ENCODE peak calls at places on chromosomes 11 and 22, in seven cellular contexts. H is mesothelial cell of epicardium; P is pancreas; Z is stimulated activated CD4-positive, alpha-beta T cell treated with anti-CD3 and anti-CD28 coated beads, Interleukin-4, amount 100 ng/mL, for 1 hour; T is stromal cell of bone marrow; Q is erythroblast; J is activated CD4-positive, CD25-positive, alpha-beta regulatory T cell. V is an unnamed sample.

GRCh38 chr11:69545976-69546617 is 64.6 kb downstream of the LINC01488 start:
- DNase-seq in H (no peak), P (no peak), Z (no peak), T (no peak), Q (no peak), J (no peak), V (no peak)

GRCh38 chr22:17106785-17107546 is 14.2 kb downstream of the TMEM121B start:
- DNase-seq in H (no peak), P (no peak), Z (no peak), T (no peak), Q (no peak), J (no peak), V (no peak)

GRCh38 chr11:70364745-70365535 is 33.4 kb upstream of the CTTN start:
- DNase-seq in H (no peak), P (no peak), Z (peak; percentile 51), T (no peak), Q (peak; percentile 16), J (no peak), V (no peak)

GRCh38 chr11:46490576-46491100 is 99.1 kb upstream of the CHRM4 start:
- DNase-seq in H (no peak), P (no peak), Z (no peak), T (no peak), Q (no peak), J (no peak), V (no peak)

GRCh38 chr11:18171377-18172000 is 1.1 kb upstream of the MRGPRX4 start:
- DNase-seq in H (no peak), P (no peak), Z (no peak), T (peak; percentile 0), Q (no peak), J (no peak), V (peak; percentile 11)

GRCh38 chr22:49812838-49813237 is 14.8 kb downstream of the BRD1 start:
- DNase-seq in H (no peak), P (no peak), Z (no peak), T (no peak), Q (no peak), J (no peak), V (no peak)

GRCh38 chr22:41915035-41915782 is at the start of gene SHISA8:
- DNase-seq in H (peak; percentile 56), P (peak; percentile 58), Z (peak; percentile 71), T (peak; percentile 14), Q (no peak), J (peak; percentile 40), V (no peak)

GRCh38 chr22:46714550-46714949 is 23.5 kb downstream of the CERK start:
- DNase-seq in H (no peak), P (no peak), Z (no peak), T (peak; percentile 3), Q (no peak), J (no peak), V (no peak)

GRCh38 chr11:1028291-1028540 is 8.3 kb downstream of the MUC6 start:
- DNase-seq in H (no peak), P (no peak), Z (no peak), T (no peak), Q (no peak), J (no peak), V (no peak)

GRCh38 chr11:115104851-115105453 is 399.3 kb downstream of the CADM1 start:
- DNase-seq in H (no peak), P (no peak), Z (no peak), T (no peak), Q (no peak), J (no peak), V (no peak)

GRCh38 chr11:84819561-84819960 is 807.6 kb downstream of the DLG2 start:
- DNase-seq in H (no peak), P (no peak), Z (no peak), T (no peak), Q (no peak), J (no peak), V (no peak)

GRCh38 chr11:2995091-2995561 is 3.0 kb upstream of the NAP1L4 start:
- DNase-seq in H (no peak), P (no peak), Z (no peak), T (no peak), Q (no peak), J (no peak), V (no peak)

GRCh38 chr22:42452456-42452855 is 20.3 kb upstream of the NFAM1 start:
- DNase-seq in H (no peak), P (no peak), Z (no peak), T (no peak), Q (no peak), J (no peak), V (no peak)

GRCh38 chr11:4610258-4610935 is 2.4 kb upstream of the TRIM68 start:
- DNase-seq in H (no peak), P (no peak), Z (no peak), T (no peak), Q (no peak), J (no peak), V (no peak)

GRCh38 chr11:126352934-126353801 is 2.3 kb upstream of the ST3GAL4 start:
- DNase-seq in H (no peak), P (no peak), Z (no peak), T (no peak), Q (peak; percentile 89), J (no peak), V (no peak)

GRCh38 chr11:81987829-81988472 is 745.7 kb downstream of the FAM181B start:
- DNase-seq in H (no peak), P (peak; percentile 26), Z (no peak), T (peak; percentile 43), Q (no peak), J (no peak), V (no peak)

GRCh38 chr11:46210133-46210636 is 67.3 kb upstream of the CREB3L1 start:
- DNase-seq in H (no peak), P (no peak), Z (no peak), T (peak; percentile 82), Q (no peak), J (no peak), V (no peak)

GRCh38 chr11:84947970-84948600 is 679.1 kb downstream of the DLG2 start:
- DNase-seq in H (no peak), P (no peak), Z (no peak), T (no peak), Q (no peak), J (no peak), V (no peak)

GRCh38 chr11:44748606-44749005 is 21.8 kb downstream of the TSPAN18 start:
- DNase-seq in H (no peak), P (no peak), Z (no peak), T (no peak), Q (no peak), J (no peak), V (no peak)

GRCh38 chr11:110046759-110047386 is 46.3 kb upstream of the ZC3H12C start:
- DNase-seq in H (no peak), P (no peak), Z (no peak), T (no peak), Q (no peak), J (no peak), V (no peak)

GRCh38 chr11:76148207-76148606 is 58.1 kb downstream of the WNT11 start:
- DNase-seq in H (no peak), P (no peak), Z (no peak), T (no peak), Q (no peak), J (no peak), V (no peak)

GRCh38 chr11:96227244-96227643 is 115.8 kb downstream of the MAML2 start:
- DNase-seq in H (no peak), P (no peak), Z (no peak), T (no peak), Q (no peak), J (no peak), V (no peak)

GRCh38 chr11:976431-977160 is 50.9 kb downstream of the AP2A2 start:
- DNase-seq in H (no peak), P (no peak), Z (no peak), T (peak; percentile 10), Q (no peak), J (no peak), V (no peak)

GRCh38 chr22:47465809-47466208 is 703.4 kb downstream of the TBC1D22A start:
- DNase-seq in H (no peak), P (no peak), Z (no peak), T (no peak), Q (no peak), J (no peak), V (no peak)

GRCh38 chr11:67160872-67161783 is 42.1 kb downstream of the KDM2A start:
- DNase-seq in H (no peak), P (no peak), Z (no peak), T (peak; percentile 9), Q (no peak), J (no peak), V (no peak)

GRCh38 chr22:20246368-20247009 is 21.6 kb downstream of the RTN4R start:
- DNase-seq in H (no peak), P (no peak), Z (no peak), T (no peak), Q (no peak), J (no peak), V (no peak)

GRCh38 chr22:28798810-28799124 is 1.6 kb downstream of the XBP1 start:
- DNase-seq in H (no peak), P (no peak), Z (no peak), T (no peak), Q (peak; percentile 36), J (no peak), V (no peak)

GRCh38 chr22:41247703-41248102 is 7.0 kb upstream of the CHADL start:
- DNase-seq in H (no peak), P (no peak), Z (no peak), T (no peak), Q (no peak), J (no peak), V (no peak)

GRCh38 chr11:78171951-78172350 is 16.5 kb downstream of the KCTD21 start:
- DNase-seq in H (no peak), P (no peak), Z (no peak), T (no peak), Q (no peak), J (no peak), V (no peak)

GRCh38 chr11:62075438-62075837 is 48.4 kb upstream of the INCENP start:
- DNase-seq in H (no peak), P (no peak), Z (no peak), T (no peak), Q (no peak), J (no peak), V (no peak)

GRCh38 chr11:124747406-124748099 is 4.5 kb downstream of the VSIG2 start:
- DNase-seq in H (no peak), P (no peak), Z (no peak), T (no peak), Q (no peak), J (no peak), V (no peak)

GRCh38 chr11:115933564-115933963 is 429.3 kb upstream of the CADM1 start:
- DNase-seq in H (no peak), P (no peak), Z (no peak), T (no peak), Q (no peak), J (no peak), V (no peak)

GRCh38 chr11:16512842-16513241 is 156.5 kb upstream of the SOX6 start:
- DNase-seq in H (no peak), P (no peak), Z (no peak), T (no peak), Q (no peak), J (no peak), V (no peak)

GRCh38 chr11:2844116-2844515 is 41.5 kb downstream of the CDKN1C start:
- DNase-seq in H (no peak), P (no peak), Z (no peak), T (no peak), Q (no peak), J (no peak), V (no peak)